ENCODE peak calls at places on chromosomes 11 and 22, in seven cellular contexts. Y, T, F, Q, L, B and S are unnamed samples.

GRCh38 chr11:46119053-46119351 is 2.3 kb downstream of the PHF21A start:
- DNase-seq in Y (no peak), T (no peak), F (no peak), Q (no peak), L (no peak), B (no peak), S (no peak)

GRCh38 chr22:17884084-17884483 is 109.8 kb upstream of the BID start:
- DNase-seq in Y (no peak), T (no peak), F (no peak), Q (no peak), L (no peak), B (peak; percentile 28), S (no peak)

GRCh38 chr11:93131709-93132108 is 66.1 kb downstream of the SLC36A4 start:
- DNase-seq in Y (no peak), T (peak; percentile 55), F (no peak), Q (no peak), L (no peak), B (no peak), S (no peak)

GRCh38 chr11:123682976-123683375 is 28.6 kb upstream of the SCN3B start:
- DNase-seq in Y (no peak), T (peak; percentile 47), F (no peak), Q (no peak), L (no peak), B (no peak), S (no peak)

GRCh38 chr11:2121227-2122130 is 17.7 kb downstream of the IGF2 start:
- DNase-seq in Y (peak; percentile 14), T (no peak), F (no peak), Q (peak; percentile 27), L (no peak), B (no peak), S (no peak)

GRCh38 chr11:110093407-110094297 is 460 bp downstream of the ZC3H12C start:
- DNase-seq in Y (peak; percentile 54), T (no peak), F (peak; percentile 7), Q (peak; percentile 73), L (peak; percentile 35), B (peak; percentile 74), S (no peak)

GRCh38 chr11:87290304-87290922 is 252.7 kb downstream of the TMEM135 start:
- DNase-seq in Y (no peak), T (peak; percentile 97), F (peak; percentile 71), Q (no peak), L (no peak), B (no peak), S (peak; percentile 13)

GRCh38 chr11:123060265-123061000 is 1.5 kb downstream of the HSPA8 start:
- DNase-seq in Y (no peak), T (peak; percentile 63), F (no peak), Q (no peak), L (no peak), B (no peak), S (no peak)

GRCh38 chr11:68843052-68843561 is 1.4 kb upstream of the CPT1A start:
- DNase-seq in Y (no peak), T (no peak), F (peak; percentile 81), Q (no peak), L (no peak), B (no peak), S (no peak)

GRCh38 chr11:31641477-31642062 is 132.0 kb downstream of the ELP4 start:
- DNase-seq in Y (no peak), T (peak; percentile 47), F (no peak), Q (no peak), L (peak; percentile 30), B (no peak), S (peak; percentile 43)

GRCh38 chr11:6395470-6396060 is 5.3 kb downstream of the SMPD1 start:
- DNase-seq in Y (no peak), T (no peak), F (no peak), Q (no peak), L (no peak), B (no peak), S (no peak)

GRCh38 chr11:63671322-63672155 is at the start of gene ATL3:
- DNase-seq in Y (peak; percentile 99), T (peak; percentile 99), F (peak; percentile 96), Q (peak; percentile 99), L (peak; percentile 97), B (peak; percentile 98), S (peak; percentile 95)
- H3K4me1 ChIP-seq in Y (no peaks in the 10 kb centered on the region), T (peaks cover 29% of the 10 kb centered on the region), F (peaks cover 21% of the 10 kb centered on the region), Q (peaks cover 41% of the 10 kb centered on the region), L (peaks cover 20% of the 10 kb centered on the region), B (peaks cover 68% of the 10 kb centered on the region), S (no peaks in the 10 kb centered on the region)

GRCh38 chr22:27755521-27756211 is 45.9 kb downstream of the MN1 start:
- DNase-seq in Y (no peak), T (no peak), F (no peak), Q (peak; percentile 30), L (no peak), B (no peak), S (no peak)

GRCh38 chr22:27760474-27760873 is 41.1 kb downstream of the MN1 start:
- DNase-seq in Y (no peak), T (no peak), F (no peak), Q (no peak), L (no peak), B (no peak), S (no peak)

GRCh38 chr22:27756212-27756660 is 45.3 kb downstream of the MN1 start:
- DNase-seq in Y (no peak), T (no peak), F (no peak), Q (peak; percentile 27), L (no peak), B (no peak), S (no peak)

GRCh38 chr22:27761036-27761435 is 40.5 kb downstream of the MN1 start:
- DNase-seq in Y (no peak), T (no peak), F (no peak), Q (no peak), L (no peak), B (no peak), S (no peak)

DNA sequence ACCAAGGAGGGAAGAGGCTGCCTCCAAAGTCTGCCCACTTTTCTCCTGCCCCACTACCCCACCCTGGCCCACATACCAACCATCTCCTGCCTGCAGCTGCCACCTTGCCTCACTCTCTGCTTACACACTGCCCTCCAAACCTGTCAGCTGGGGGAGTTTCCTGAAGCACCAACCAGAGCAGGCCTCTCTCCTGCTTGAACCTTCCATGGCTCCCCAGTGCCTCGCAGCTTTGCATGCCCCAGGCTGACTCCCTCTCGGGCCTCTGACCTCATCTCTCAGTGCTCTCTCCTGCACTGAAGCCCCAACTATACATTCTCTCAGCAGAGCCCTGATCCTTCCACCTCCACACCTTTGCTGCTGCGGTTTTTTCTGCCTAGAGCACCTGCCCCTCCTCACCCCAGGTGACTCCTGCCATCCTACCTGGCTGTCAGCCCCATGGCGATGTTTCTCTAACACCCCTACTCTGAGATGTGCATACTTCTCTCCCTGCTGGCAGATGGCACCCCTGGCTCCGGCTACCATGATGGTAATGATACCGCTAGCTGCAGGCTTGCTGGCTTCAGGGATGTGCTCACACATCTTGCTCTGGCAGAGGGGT is 43.5 kb downstream of the MN1 start:
- DNase-seq in Y (no peak), T (no peak), F (no peak), Q (peak; percentile 14), L (no peak), B (no peak), S (no peak)
- H3K27me3 ChIP-seq in Y (no peaks in the 10 kb centered on the region), T (no peaks in the 10 kb centered on the region), F (no peaks in the 10 kb centered on the region), Q (no peaks in the 10 kb centered on the region), L (no peaks in the 10 kb centered on the region), B (no peaks in the 10 kb centered on the region), S (no peaks in the 10 kb centered on the region)

GRCh38 chr11:115761348-115761747 is 257.1 kb upstream of the CADM1 start:
- DNase-seq in Y (no peak), T (no peak), F (no peak), Q (peak; percentile 55), L (no peak), B (no peak), S (no peak)
- H3K27ac ChIP-seq in Y (no peak overlapping the region), T (no peak overlapping the region), F (no peak overlapping the region), Q (no peak overlapping the region), L (no peak overlapping the region), B (no peak overlapping the region), S (no peak overlapping the region)

GRCh38 chr11:48169706-48170105 is 46.9 kb upstream of the OR4B1 start:
- DNase-seq in Y (no peak), T (no peak), F (no peak), Q (no peak), L (no peak), B (peak; percentile 72), S (no peak)
- H3K4me1 ChIP-seq in Y (no peaks in the 10 kb centered on the region), T (no peaks in the 10 kb centered on the region), F (no peaks in the 10 kb centered on the region), Q (peaks cover 26% of the 10 kb centered on the region), L (peaks cover 13% of the 10 kb centered on the region), B (peaks cover 65% of the 10 kb centered on the region), S (no peaks in the 10 kb centered on the region)

DNA sequence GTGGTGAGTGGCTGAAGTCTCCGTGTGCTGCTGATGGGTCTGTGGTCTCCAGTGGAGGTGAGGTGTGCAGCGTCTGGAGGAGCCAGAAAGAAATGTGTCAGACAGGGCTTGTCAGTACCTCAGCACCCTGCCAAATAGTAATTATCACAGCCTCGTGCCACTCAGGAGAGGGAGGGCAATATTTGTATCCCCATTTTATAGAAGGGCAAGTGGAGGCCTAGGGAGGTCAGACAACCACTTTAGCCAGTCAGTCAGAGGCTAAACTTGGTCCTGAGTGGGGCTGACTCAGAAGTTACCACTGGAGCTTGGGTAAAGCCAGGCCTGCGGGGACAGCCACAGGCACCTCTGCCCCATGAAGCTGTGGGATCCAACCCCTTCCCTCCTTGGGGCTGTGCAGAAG is 11.5 kb upstream of the ELF5 start:
- DNase-seq in Y (no peak), T (no peak), F (no peak), Q (no peak), L (no peak), B (no peak), S (no peak)
- H3K27me3 ChIP-seq in Y (no peaks in the 10 kb centered on the region), T (no peaks in the 10 kb centered on the region), F (peaks cover 3% of the 10 kb centered on the region), Q (no peaks in the 10 kb centered on the region), L (no peaks in the 10 kb centered on the region), B (peaks cover 36% of the 10 kb centered on the region), S (no peaks in the 10 kb centered on the region)

DNA sequence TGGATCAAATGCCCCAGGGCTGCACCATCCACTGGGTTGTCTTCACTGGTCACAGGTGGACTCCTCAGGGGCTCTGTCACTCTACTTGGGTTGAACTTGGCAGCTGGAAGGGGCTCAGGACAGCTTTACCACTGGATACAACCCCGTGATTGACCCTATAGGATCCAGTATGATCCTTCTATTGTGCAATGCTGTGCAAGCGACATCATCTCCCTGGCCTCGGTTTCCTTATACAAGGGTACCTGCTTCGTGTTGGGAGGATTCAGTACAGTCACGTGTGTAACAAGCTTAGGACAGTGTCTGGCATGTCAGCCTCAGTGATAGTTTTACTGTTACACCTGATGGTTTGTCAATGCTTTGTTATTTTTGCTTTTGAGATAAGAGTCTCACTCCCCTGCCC is 20.5 kb upstream of the MIEF1 start:
- DNase-seq in Y (no peak), T (no peak), F (no peak), Q (no peak), L (no peak), B (no peak), S (no peak)
- H3K27ac ChIP-seq in Y (no peak overlapping the region), T (no peak overlapping the region), F (no peak overlapping the region), Q (no peak overlapping the region), L (no peak overlapping the region), B (no peak overlapping the region), S (no peak overlapping the region)